ENCODE peak calls at places on chromosomes 6 and 20, in six cellular contexts. E is fibroblast of mammary gland, S is sigmoid colon, R is psoas muscle, Q is mucosa of descending colon, K is cardiac fibroblast. I is an unnamed sample.

GRCh38 chr6:157531169-157531985 is 150.4 kb downstream of the ZDHHC14 start:
- DNase-seq in E (no peak), S (no peak), R (peak), Q (peak), K (no peak), I (no peak)

GRCh38 chr6:166629628-166630027 is 2.6 kb upstream of the RPS6KA2 start:
- DNase-seq in E (peak), S (no peak), R (no peak), Q (no peak), K (peak), I (no peak)

GRCh38 chr6:11769816-11770545 is 8.6 kb downstream of the ADTRP start:
- DNase-seq in E (no peak), S (no peak), R (no peak), Q (no peak), K (no peak), I (no peak)

GRCh38 chr20:62755817-62756724 is 40.2 kb upstream of the MRGBP start:
- DNase-seq in E (no peak), S (no peak), R (peak), Q (peak), K (no peak), I (no peak)

GRCh38 chr6:99138445-99138844 is 190.7 kb upstream of the FBXL4 start:
- DNase-seq in E (no peak), S (no peak), R (no peak), Q (no peak), K (no peak), I (no peak)

GRCh38 chr6:7479801-7480266 is 61.6 kb upstream of the DSP start:
- DNase-seq in E (peak), S (no peak), R (no peak), Q (peak), K (peak), I (no peak)

GRCh38 chr6:158046201-158047119 is 64.8 kb downstream of the SYNJ2 start:
- DNase-seq in E (no peak), S (no peak), R (peak), Q (no peak), K (no peak), I (no peak)

GRCh38 chr20:56391596-56392281 is at the start of gene AURKA:
- DNase-seq in E (no peak), S (no peak), R (no peak), Q (no peak), K (no peak), I (no peak)

GRCh38 chr6:119310486-119311036 is 39.0 kb downstream of the MAN1A1 start:
- DNase-seq in E (peak), S (no peak), R (no peak), Q (no peak), K (peak), I (no peak)

GRCh38 chr20:31632503-31633338 is 5.0 kb upstream of the COX4I2 start:
- DNase-seq in E (no peak), S (no peak), R (no peak), Q (no peak), K (no peak), I (no peak)

GRCh38 chr6:111662794-111663231 is 57.1 kb upstream of the TRAF3IP2 start:
- DNase-seq in E (peak), S (peak), R (no peak), Q (no peak), K (no peak), I (no peak)

GRCh38 chr6:146905313-146905712 is 298.9 kb upstream of the STXBP5 start:
- DNase-seq in E (peak), S (no peak), R (no peak), Q (no peak), K (peak), I (no peak)

GRCh38 chr6:56951049-56951816 is 3.7 kb upstream of the BEND6 start:
- DNase-seq in E (peak), S (no peak), R (no peak), Q (no peak), K (peak), I (no peak)

GRCh38 chr6:169340395-169340794 is 86.7 kb upstream of the THBS2 start:
- DNase-seq in E (no peak), S (no peak), R (no peak), Q (no peak), K (no peak), I (no peak)

GRCh38 chr20:21901470-21902275 is 196.2 kb downstream of the PAX1 start:
- DNase-seq in E (peak), S (peak), R (peak), Q (no peak), K (no peak), I (no peak)

GRCh38 chr6:50850223-50850751 is 31.6 kb downstream of the TFAP2B start:
- DNase-seq in E (no peak), S (no peak), R (no peak), Q (no peak), K (no peak), I (no peak)

GRCh38 chr6:116139917-116140316 is 14.0 kb upstream of the COL10A1 start:
- DNase-seq in E (no peak), S (no peak), R (no peak), Q (no peak), K (no peak), I (no peak)

GRCh38 chr20:34982270-34983088 is 26.8 kb downstream of the MYH7B start:
- DNase-seq in E (no peak), S (no peak), R (peak), Q (peak), K (no peak), I (no peak)

GRCh38 chr6:162200036-162200435 is 527.5 kb downstream of the PRKN start:
- DNase-seq in E (no peak), S (no peak), R (no peak), Q (no peak), K (no peak), I (no peak)

GRCh38 chr20:51356871-51357270 is 185.6 kb downstream of the NFATC2 start:
- DNase-seq in E (no peak), S (no peak), R (peak), Q (no peak), K (no peak), I (no peak)

GRCh38 chr20:51357543-51357942 is 185.0 kb downstream of the NFATC2 start:
- DNase-seq in E (no peak), S (no peak), R (no peak), Q (no peak), K (no peak), I (no peak)

GRCh38 chr20:51352790-51353189 is 189.7 kb downstream of the NFATC2 start:
- DNase-seq in E (no peak), S (no peak), R (no peak), Q (no peak), K (no peak), I (no peak)

GRCh38 chr20:51354191-51354768 is 188.2 kb downstream of the NFATC2 start:
- DNase-seq in E (peak), S (peak), R (peak), Q (no peak), K (peak), I (no peak)

GRCh38 chr20:51354769-51355319 is 187.7 kb downstream of the NFATC2 start:
- DNase-seq in E (peak), S (peak), R (peak), Q (no peak), K (peak), I (no peak)
- TF ChIP-seq CTCF in E (no peak), S (no peak), R (no peak), Q (no peak), K (no peak), I (no peak)

GRCh38 chr20:53658327-53658726 is 64.7 kb upstream of the ZNF217 start:
- DNase-seq in E (no peak), S (no peak), R (no peak), Q (no peak), K (no peak), I (no peak)

GRCh38 chr20:53658973-53659372 is 65.3 kb upstream of the ZNF217 start:
- DNase-seq in E (peak), S (no peak), R (no peak), Q (no peak), K (no peak), I (no peak)

GRCh38 chr20:53660078-53660909 is 66.7 kb upstream of the ZNF217 start:
- DNase-seq in E (peak), S (peak), R (peak), Q (peak), K (peak), I (no peak)

GRCh38 chr20:53662595-53662994 is 69.0 kb upstream of the ZNF217 start:
- DNase-seq in E (no peak), S (no peak), R (no peak), Q (no peak), K (no peak), I (no peak)

DNA sequence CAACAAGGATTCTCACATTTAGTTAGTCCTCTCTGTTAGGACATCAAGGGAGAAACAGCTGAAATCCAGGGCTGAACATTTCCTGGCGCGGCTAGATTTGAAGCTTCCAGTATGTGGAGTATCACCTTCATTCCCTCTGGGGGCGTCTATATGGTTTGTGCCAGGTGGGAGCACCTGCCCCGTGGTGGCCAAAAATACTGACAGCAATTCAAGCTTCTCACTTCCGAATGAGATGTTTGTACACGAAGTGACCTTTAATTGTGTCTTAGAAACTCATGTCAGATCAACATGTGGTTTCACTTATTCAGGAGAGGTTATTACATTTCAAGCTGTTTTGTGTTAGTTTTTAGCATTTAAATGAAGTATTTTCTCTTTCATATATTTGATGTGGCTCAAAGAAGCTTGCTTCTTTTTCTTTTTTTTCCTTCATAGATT is 67.3 kb upstream of the ZNF217 start:
- DNase-seq in E (peak), S (no peak), R (no peak), Q (no peak), K (no peak), I (no peak)
- TF ChIP-seq CTCF in E (no peak), S (no peak), R (no peak), Q (no peak), K (no peak), I (no peak)

GRCh38 chr6:152669894-152670293 is 27.8 kb upstream of the MYCT1 start:
- DNase-seq in E (peak), S (no peak), R (no peak), Q (no peak), K (peak), I (no peak)
- TF ChIP-seq CTCF in E (peak), S (peak), R (peak), Q (no peak), K (peak), I (peak)

DNA sequence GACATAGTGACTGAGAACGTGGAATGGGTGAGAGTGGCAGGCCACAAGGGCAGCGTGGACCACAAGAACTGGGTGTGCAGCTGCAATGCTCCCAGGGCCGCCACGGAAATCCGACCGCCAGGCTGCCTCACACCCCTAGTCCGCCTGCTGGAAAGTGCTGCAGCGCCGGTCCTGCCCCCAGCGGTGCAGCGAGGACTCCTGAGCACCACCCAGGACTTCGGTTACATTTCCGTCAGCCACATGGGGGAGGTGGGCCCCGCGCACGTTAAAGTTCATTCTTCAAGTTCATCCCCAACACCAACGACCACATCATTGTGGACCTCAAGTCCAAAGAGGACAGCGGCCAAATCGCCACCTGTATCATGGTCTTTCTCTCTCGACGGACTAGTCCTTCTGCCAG is 126.1 kb upstream of the CARMIL1 start:
- DNase-seq in E (no peak), S (no peak), R (no peak), Q (no peak), K (no peak), I (no peak)
- TF ChIP-seq CTCF in E (no peak), S (no peak), R (no peak), Q (no peak), K (no peak), I (no peak)

DNA sequence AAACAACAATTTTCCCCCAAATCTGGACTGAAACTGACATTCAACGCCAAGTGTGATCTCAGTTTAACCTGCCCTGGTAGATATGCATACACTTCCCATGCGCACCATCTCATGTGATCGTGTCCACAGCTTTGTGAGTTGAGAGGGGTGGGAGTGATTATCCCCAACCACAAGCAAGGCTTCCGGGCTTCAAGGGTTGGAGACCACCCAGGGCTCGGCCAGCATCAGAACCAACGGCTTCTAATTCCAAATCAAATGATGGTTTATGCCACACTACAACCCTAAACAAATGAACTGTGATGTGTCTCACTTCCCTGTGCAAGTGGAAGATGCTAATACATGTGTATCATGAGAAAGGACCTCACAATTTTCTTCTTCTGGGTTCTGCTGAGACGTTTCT is 515 bp upstream of the TGM3 start:
- DNase-seq in E (no peak), S (no peak), R (no peak), Q (no peak), K (no peak), I (no peak)
- TF ChIP-seq CTCF in E (no peak), S (no peak), R (no peak), Q (no peak), K (no peak), I (no peak)

GRCh38 chr6:28117386-28118050 is 6.9 kb upstream of the ZSCAN16 start:
- DNase-seq in E (peak), S (no peak), R (no peak), Q (no peak), K (peak), I (no peak)
- TF ChIP-seq CTCF in E (peak), S (no peak), R (no peak), Q (no peak), K (no peak), I (no peak)

I was measured in CD14-positive monocyte.